ENCODE peak calls at places on chromosome 17, in four cellular contexts. E is activated CD4-positive, CD25-positive, alpha-beta regulatory T cell; Q is H54; F is stimulated activated CD4-positive, alpha-beta T cell treated with anti-CD3 and anti-CD28 coated beads, Interleukin-2, amount 100 ng/mL, for 4 hours. X is an unnamed sample.

GRCh38 chr17:17812211-17813054 is 24.4 kb downstream of the SREBF1 start:
- DNase-seq in E (peak; percentile 52), Q (peak; percentile 94), F (peak; percentile 47), X (no peak)

GRCh38 chr17:7523033-7523432 is 25.8 kb upstream of the TNFSF12 start:
- DNase-seq in E (peak; percentile 13), Q (no peak), F (peak; percentile 38), X (no peak)

GRCh38 chr17:46948544-46948943 is 25.6 kb downstream of the GOSR2 start:
- DNase-seq in E (no peak), Q (no peak), F (no peak), X (no peak)

GRCh38 chr17:76272541-76273434 is 7.6 kb downstream of the UBALD2 start:
- DNase-seq in E (no peak), Q (no peak), F (peak; percentile 57), X (no peak)

GRCh38 chr17:29731589-29731929 is 108.8 kb upstream of the CORO6 start:
- DNase-seq in E (no peak), Q (no peak), F (no peak), X (no peak)

GRCh38 chr17:42428141-42428944 is 5.3 kb upstream of the CAVIN1 start:
- DNase-seq in E (no peak), Q (peak; percentile 63), F (no peak), X (no peak)

GRCh38 chr17:76528528-76529223 is 8.8 kb downstream of the CYGB start:
- DNase-seq in E (no peak), Q (no peak), F (no peak), X (no peak)

GRCh38 chr17:16158721-16159120 is 56.6 kb downstream of the NCOR1 start:
- DNase-seq in E (no peak), Q (no peak), F (no peak), X (no peak)

GRCh38 chr17:17890773-17891759 is 54.3 kb upstream of the SREBF1 start:
- DNase-seq in E (no peak), Q (peak; percentile 87), F (peak; percentile 19), X (no peak)

GRCh38 chr17:77735341-77736206 is 222.9 kb upstream of the TNRC6C start:
- DNase-seq in E (no peak), Q (no peak), F (no peak), X (no peak)

GRCh38 chr17:55265434-55266021 is 768 bp downstream of the HLF start:
- DNase-seq in E (no peak), Q (no peak), F (no peak), X (no peak)

GRCh38 chr17:43823350-43824084 is 9.4 kb downstream of the MPP3 start:
- DNase-seq in E (no peak), Q (no peak), F (no peak), X (no peak)

GRCh38 chr17:34582185-34582900 is 3.0 kb downstream of the TMEM132E start:
- DNase-seq in E (no peak), Q (no peak), F (no peak), X (no peak)

X was measured in NCI-H1048.